ENCODE peak calls at places on chromosomes 3 and 15, in five cellular contexts. H is progenitor cell of endocrine pancreas; O is activated CD8-positive, alpha-beta T cell treated with anti-CD3 and anti-CD28 coated beads for 36 hours; W is tibial nerve; U is kidney epithelial cell. V is an unnamed sample.

GRCh38 chr15:63708141-63708772 is 111.1 kb downstream of the FBXL22 start:
- DNase-seq in O (no peak), H (no peak), W (no peak), U (no peak), V (no peak)

GRCh38 chr3:184423567-184423966 is 43.7 kb downstream of the CHRD start:
- DNase-seq in W (no peak), H (no peak), O (no peak), U (no peak), V (no peak)

GRCh38 chr15:90552162-90552928 is 22.6 kb downstream of the CRTC3 start:
- DNase-seq in H (no peak), W (no peak), O (no peak), U (peak), V (no peak)

GRCh38 chr15:48392356-48392755 is 61.1 kb downstream of the DUT start:
- DNase-seq in H (no peak), O (no peak), U (no peak), W (peak), V (no peak)

GRCh38 chr3:123383101-123384053 is 65.5 kb downstream of the ADCY5 start:
- DNase-seq in W (no peak), O (no peak), H (no peak), U (no peak), V (no peak)

GRCh38 chr15:39692464-39693327 is 89.9 kb downstream of the FSIP1 start:
- DNase-seq in H (no peak), O (no peak), U (peak), W (no peak), V (no peak)

GRCh38 chr15:88465633-88466219 is 1.5 kb downstream of the MRPL46 start:
- DNase-seq in W (no peak), H (no peak), U (no peak), O (peak), V (no peak)

GRCh38 chr3:181921220-181921619 is 209.5 kb downstream of the SOX2 start:
- DNase-seq in H (no peak), O (no peak), U (no peak), W (no peak), V (no peak)

GRCh38 chr15:28456476-28457395 is 76.0 kb downstream of the GOLGA8G start:
- DNase-seq in U (no peak), W (no peak), O (no peak), H (no peak), V (no peak)

GRCh38 chr3:43161684-43162512 is 56.0 kb upstream of the POMGNT2 start:
- DNase-seq in U (no peak), W (no peak), H (no peak), O (no peak), V (no peak)

GRCh38 chr3:124158174-124158812 is 166.4 kb upstream of the ROPN1 start:
- DNase-seq in W (no peak), H (no peak), U (no peak), O (no peak), V (no peak)

GRCh38 chr3:44561076-44561475 is 6.1 kb downstream of the ZKSCAN7 start:
- DNase-seq in W (no peak), U (no peak), H (no peak), O (no peak), V (no peak)

GRCh38 chr3:126113733-126114132 is 29.8 kb upstream of the SLC41A3 start:
- DNase-seq in H (no peak), W (no peak), O (peak), U (no peak), V (peak)

GRCh38 chr3:98855811-98856400 is 45.6 kb downstream of the DCBLD2 start:
- DNase-seq in H (no peak), W (no peak), U (peak), O (no peak), V (no peak)

GRCh38 chr3:128319741-128320141 is 146.9 kb downstream of the DNAJB8 start:
- DNase-seq in O (no peak), H (no peak), W (no peak), U (no peak), V (no peak)

GRCh38 chr3:43285644-43286043 is 696 bp upstream of the SNRK start:
- DNase-seq in O (no peak), U (no peak), H (no peak), W (no peak), V (no peak)

GRCh38 chr15:70267306-70267705 is 169.6 kb upstream of the TLE3 start:
- DNase-seq in W (no peak), O (no peak), H (no peak), U (no peak), V (no peak)

GRCh38 chr15:99616773-99617342 is 51.1 kb downstream of the MEF2A start:
- DNase-seq in H (no peak), U (no peak), W (no peak), O (no peak), V (no peak)

GRCh38 chr3:140552403-140552802 is 125.5 kb upstream of the TRIM42 start:
- DNase-seq in U (no peak), O (no peak), H (no peak), W (no peak), V (no peak)

GRCh38 chr3:184710870-184711365 is 946 bp downstream of the MAGEF1 start:
- DNase-seq in H (no peak), O (peak), U (no peak), W (no peak), V (peak)

GRCh38 chr15:57873564-57874209 is 167.2 kb downstream of the POLR2M start:
- DNase-seq in O (no peak), H (no peak), U (peak), W (no peak), V (no peak)

GRCh38 chr3:123834631-123835030 is 49.5 kb downstream of the MYLK start:
- DNase-seq in O (no peak), H (no peak), U (peak), W (no peak), V (no peak)

GRCh38 chr3:182568756-182569155 is 224.5 kb upstream of the ATP11B start:
- DNase-seq in U (no peak), W (no peak), H (no peak), O (no peak), V (no peak)

GRCh38 chr3:42991369-42992315 is 12.5 kb downstream of the GASK1A start:
- DNase-seq in H (no peak), W (peak), O (no peak), U (no peak), V (no peak)

GRCh38 chr3:72797773-72798543 is 50.3 kb downstream of the SHQ1 start:
- DNase-seq in H (no peak), U (no peak), O (no peak), W (no peak), V (no peak)

GRCh38 chr3:11530153-11530721 is 113.5 kb downstream of the VGLL4 start:
- DNase-seq in W (no peak), O (no peak), U (peak), H (no peak), V (no peak)

GRCh38 chr3:4575413-4575812 is 82.3 kb downstream of the ITPR1 start:
- DNase-seq in H (no peak), W (no peak), O (no peak), U (no peak), V (no peak)
- TF ChIP-seq CTCF in H (no peak), W (no peak), O (no peak), U (no peak), V (no peak)

GRCh38 chr15:38562278-38562677 is 2.3 kb downstream of the RASGRP1 start:
- DNase-seq in U (no peak), W (no peak), H (no peak), O (peak), V (no peak)
- TF ChIP-seq CTCF in U (no peak), W (no peak), H (no peak), O (peak), V (no peak)

GRCh38 chr3:178703268-178703975 is 167.2 kb downstream of the KCNMB2 start:
- DNase-seq in W (no peak), U (peak), H (no peak), O (no peak), V (no peak)
- TF ChIP-seq CTCF in W (no peak), U (no peak), H (no peak), O (no peak), V (no peak)

GRCh38 chr3:115913069-115913686 is 289.9 kb downstream of the GAP43 start:
- DNase-seq in H (no peak), U (no peak), O (no peak), W (no peak), V (no peak)
- TF ChIP-seq CTCF in H (peak), U (peak), O (peak), W (no peak), V (no peak)